ENCODE peak calls at places on chromosomes 7 and 10, in five cellular contexts. One of them, this sample, is unnamed.
A peak's percentile ranks its signal among the peaks of the same experiment; 100 is the strongest.

GRCh38 chr7:34019431-34019830 is 114.1 kb downstream of the BMPER start:
- DNase-seq in M059J: peak; percentile 17
- DNase-seq in bronchial epithelial cell: no peak
- DNase-seq in cortex of kidney: no peak
- DNase-seq in testis: no peak
- DNase-seq in this sample: no peak

GRCh38 chr7:66847879-66848810 is 72.9 kb upstream of the TMEM248 start:
- DNase-seq in M059J: peak; percentile 78
- DNase-seq in bronchial epithelial cell: peak; percentile 92
- DNase-seq in cortex of kidney: no peak
- DNase-seq in testis: no peak
- DNase-seq in this sample: no peak

GRCh38 chr10:104941662-104942061 is 300.6 kb downstream of the SORCS3 start:
- DNase-seq in M059J: no peak
- DNase-seq in bronchial epithelial cell: no peak
- DNase-seq in cortex of kidney: no peak
- DNase-seq in testis: no peak
- DNase-seq in this sample: no peak

GRCh38 chr10:19488592-19489280 is 327.5 kb upstream of the PLXDC2 start:
- DNase-seq in M059J: no peak
- DNase-seq in bronchial epithelial cell: no peak
- DNase-seq in cortex of kidney: no peak
- DNase-seq in testis: peak; percentile 72
- DNase-seq in this sample: peak; percentile 25

GRCh38 chr7:143054621-143055020 is 2.5 kb downstream of the OR6V1 start:
- DNase-seq in M059J: no peak
- DNase-seq in bronchial epithelial cell: no peak
- DNase-seq in cortex of kidney: no peak
- DNase-seq in testis: no peak
- DNase-seq in this sample: no peak

GRCh38 chr7:74203157-74203556 is 6.6 kb upstream of the LAT2 start:
- DNase-seq in M059J: peak; percentile 83
- DNase-seq in bronchial epithelial cell: peak; percentile 45
- DNase-seq in cortex of kidney: no peak
- DNase-seq in testis: peak; percentile 53
- DNase-seq in this sample: no peak

GRCh38 chr7:89623018-89623672 is 531.1 kb upstream of the STEAP1 start:
- DNase-seq in M059J: peak; percentile 17
- DNase-seq in bronchial epithelial cell: peak; percentile 35
- DNase-seq in cortex of kidney: no peak
- DNase-seq in testis: peak; percentile 53
- DNase-seq in this sample: no peak

GRCh38 chr7:28347462-28347861 is 64.9 kb upstream of the CREB5 start:
- DNase-seq in M059J: no peak
- DNase-seq in bronchial epithelial cell: no peak
- DNase-seq in cortex of kidney: no peak
- DNase-seq in testis: no peak
- DNase-seq in this sample: no peak

GRCh38 chr7:28726563-28726962 is 231.6 kb downstream of the TRIL start:
- DNase-seq in M059J: no peak
- DNase-seq in bronchial epithelial cell: no peak
- DNase-seq in cortex of kidney: no peak
- DNase-seq in testis: no peak
- DNase-seq in this sample: no peak

GRCh38 chr10:75197906-75198305 is 12.7 kb upstream of the VDAC2 start:
- DNase-seq in M059J: no peak
- DNase-seq in bronchial epithelial cell: no peak
- DNase-seq in cortex of kidney: no peak
- DNase-seq in testis: peak; percentile 35
- DNase-seq in this sample: no peak

GRCh38 chr7:3200504-3200903 is 100.5 kb upstream of the SDK1 start:
- DNase-seq in M059J: peak; percentile 53
- DNase-seq in bronchial epithelial cell: peak; percentile 40
- DNase-seq in cortex of kidney: no peak
- DNase-seq in testis: peak; percentile 35
- DNase-seq in this sample: no peak

GRCh38 chr10:89805599-89806013 is 104.2 kb downstream of the KIF20B start:
- DNase-seq in M059J: no peak
- DNase-seq in bronchial epithelial cell: no peak
- DNase-seq in cortex of kidney: no peak
- DNase-seq in testis: no peak
- DNase-seq in this sample: no peak

GRCh38 chr10:110962443-110962842 is 43.0 kb downstream of the SHOC2 start:
- DNase-seq in M059J: no peak
- DNase-seq in bronchial epithelial cell: no peak
- DNase-seq in cortex of kidney: no peak
- DNase-seq in testis: no peak
- DNase-seq in this sample: no peak

GRCh38 chr7:155917836-155918385 is 105.6 kb upstream of the SHH start:
- DNase-seq in M059J: peak; percentile 29
- DNase-seq in bronchial epithelial cell: no peak
- DNase-seq in cortex of kidney: no peak
- DNase-seq in testis: no peak
- DNase-seq in this sample: no peak

GRCh38 chr7:108016841-108017775 is 14.1 kb upstream of the LAMB1 start:
- DNase-seq in M059J: peak; percentile 73
- DNase-seq in bronchial epithelial cell: peak; percentile 96
- DNase-seq in cortex of kidney: no peak
- DNase-seq in testis: no peak
- DNase-seq in this sample: no peak